ENCODE peak calls at places on chromosomes 6 and 20, in eight cellular contexts. One of them, this sample, is unnamed.

GRCh38 chr6:31041372-31041974 is 31.2 kb downstream of the MUC22 start:
- DNase-seq in iris pigment epithelial cell: peak
- DNase-seq in right cardiac atrium: no peak
- DNase-seq in stimulated activated CD4-positive, alpha-beta T cell treated with anti-CD3 and anti-CD28 coated beads, TNF-alpha, amount 100 ng/mL, for 48 hours: no peak
- DNase-seq in D341Med: no peak
- DNase-seq in CD8-positive, alpha-beta memory T cell: no peak
- DNase-seq in COR-L47: no peak
- DNase-seq in mucosa of descending colon: no peak
- DNase-seq in this sample: no peak

GRCh38 chr6:101396552-101397173 is 3.2 kb downstream of the GRIK2 start:
- DNase-seq in iris pigment epithelial cell: peak
- DNase-seq in right cardiac atrium: peak
- DNase-seq in stimulated activated CD4-positive, alpha-beta T cell treated with anti-CD3 and anti-CD28 coated beads, TNF-alpha, amount 100 ng/mL, for 48 hours: no peak
- DNase-seq in D341Med: no peak
- DNase-seq in CD8-positive, alpha-beta memory T cell: no peak
- DNase-seq in COR-L47: no peak
- DNase-seq in mucosa of descending colon: no peak
- DNase-seq in this sample: no peak

GRCh38 chr20:50551288-50551687 is 41.1 kb downstream of the PTPN1 start:
- DNase-seq in iris pigment epithelial cell: no peak
- DNase-seq in right cardiac atrium: no peak
- DNase-seq in stimulated activated CD4-positive, alpha-beta T cell treated with anti-CD3 and anti-CD28 coated beads, TNF-alpha, amount 100 ng/mL, for 48 hours: no peak
- DNase-seq in D341Med: no peak
- DNase-seq in CD8-positive, alpha-beta memory T cell: no peak
- DNase-seq in COR-L47: no peak
- DNase-seq in mucosa of descending colon: no peak
- DNase-seq in this sample: no peak

GRCh38 chr6:3337521-3338350 is 79.0 kb downstream of the PSMG4 start:
- DNase-seq in iris pigment epithelial cell: peak
- DNase-seq in right cardiac atrium: no peak
- DNase-seq in stimulated activated CD4-positive, alpha-beta T cell treated with anti-CD3 and anti-CD28 coated beads, TNF-alpha, amount 100 ng/mL, for 48 hours: no peak
- DNase-seq in D341Med: no peak
- DNase-seq in CD8-positive, alpha-beta memory T cell: no peak
- DNase-seq in COR-L47: no peak
- DNase-seq in mucosa of descending colon: no peak
- DNase-seq in this sample: no peak

GRCh38 chr6:132812756-132813172 is 1.6 kb upstream of the RPS12 start:
- DNase-seq in iris pigment epithelial cell: peak
- DNase-seq in right cardiac atrium: no peak
- DNase-seq in stimulated activated CD4-positive, alpha-beta T cell treated with anti-CD3 and anti-CD28 coated beads, TNF-alpha, amount 100 ng/mL, for 48 hours: no peak
- DNase-seq in D341Med: no peak
- DNase-seq in CD8-positive, alpha-beta memory T cell: no peak
- DNase-seq in COR-L47: no peak
- DNase-seq in mucosa of descending colon: no peak
- DNase-seq in this sample: no peak

GRCh38 chr20:59125332-59125731 is 38.3 kb upstream of the ZNF831 start:
- DNase-seq in iris pigment epithelial cell: no peak
- DNase-seq in right cardiac atrium: no peak
- DNase-seq in stimulated activated CD4-positive, alpha-beta T cell treated with anti-CD3 and anti-CD28 coated beads, TNF-alpha, amount 100 ng/mL, for 48 hours: no peak
- DNase-seq in D341Med: no peak
- DNase-seq in CD8-positive, alpha-beta memory T cell: no peak
- DNase-seq in COR-L47: no peak
- DNase-seq in mucosa of descending colon: no peak
- DNase-seq in this sample: no peak

GRCh38 chr6:37236921-37237320 is 20.7 kb upstream of the TBC1D22B start:
- DNase-seq in iris pigment epithelial cell: peak
- DNase-seq in right cardiac atrium: no peak
- DNase-seq in stimulated activated CD4-positive, alpha-beta T cell treated with anti-CD3 and anti-CD28 coated beads, TNF-alpha, amount 100 ng/mL, for 48 hours: no peak
- DNase-seq in D341Med: no peak
- DNase-seq in CD8-positive, alpha-beta memory T cell: no peak
- DNase-seq in COR-L47: no peak
- DNase-seq in mucosa of descending colon: no peak
- DNase-seq in this sample: no peak

GRCh38 chr6:162854734-162855191 is 127.0 kb downstream of the PACRG start:
- DNase-seq in iris pigment epithelial cell: no peak
- DNase-seq in right cardiac atrium: no peak
- DNase-seq in stimulated activated CD4-positive, alpha-beta T cell treated with anti-CD3 and anti-CD28 coated beads, TNF-alpha, amount 100 ng/mL, for 48 hours: no peak
- DNase-seq in D341Med: peak
- DNase-seq in CD8-positive, alpha-beta memory T cell: no peak
- DNase-seq in COR-L47: no peak
- DNase-seq in mucosa of descending colon: no peak
- DNase-seq in this sample: no peak

GRCh38 chr20:35953411-35954199 is 697 bp downstream of the SCAND1 start:
- DNase-seq in iris pigment epithelial cell: peak
- DNase-seq in right cardiac atrium: peak
- DNase-seq in stimulated activated CD4-positive, alpha-beta T cell treated with anti-CD3 and anti-CD28 coated beads, TNF-alpha, amount 100 ng/mL, for 48 hours: peak
- DNase-seq in D341Med: peak
- DNase-seq in CD8-positive, alpha-beta memory T cell: peak
- DNase-seq in COR-L47: peak
- DNase-seq in mucosa of descending colon: peak
- DNase-seq in this sample: peak

GRCh38 chr20:21103582-21104465 is 2.3 kb downstream of the LINC00237 start:
- DNase-seq in iris pigment epithelial cell: no peak
- DNase-seq in right cardiac atrium: no peak
- DNase-seq in stimulated activated CD4-positive, alpha-beta T cell treated with anti-CD3 and anti-CD28 coated beads, TNF-alpha, amount 100 ng/mL, for 48 hours: no peak
- DNase-seq in D341Med: peak
- DNase-seq in CD8-positive, alpha-beta memory T cell: no peak
- DNase-seq in COR-L47: no peak
- DNase-seq in mucosa of descending colon: no peak
- DNase-seq in this sample: no peak

GRCh38 chr6:111651185-111652034 is 45.7 kb upstream of the TRAF3IP2 start:
- DNase-seq in iris pigment epithelial cell: no peak
- DNase-seq in right cardiac atrium: no peak
- DNase-seq in stimulated activated CD4-positive, alpha-beta T cell treated with anti-CD3 and anti-CD28 coated beads, TNF-alpha, amount 100 ng/mL, for 48 hours: no peak
- DNase-seq in D341Med: no peak
- DNase-seq in CD8-positive, alpha-beta memory T cell: no peak
- DNase-seq in COR-L47: no peak
- DNase-seq in mucosa of descending colon: no peak
- DNase-seq in this sample: no peak

GRCh38 chr6:140225587-140226438 is 851.4 kb upstream of the CITED2 start:
- DNase-seq in iris pigment epithelial cell: peak
- DNase-seq in right cardiac atrium: no peak
- DNase-seq in stimulated activated CD4-positive, alpha-beta T cell treated with anti-CD3 and anti-CD28 coated beads, TNF-alpha, amount 100 ng/mL, for 48 hours: no peak
- DNase-seq in D341Med: no peak
- DNase-seq in CD8-positive, alpha-beta memory T cell: no peak
- DNase-seq in COR-L47: no peak
- DNase-seq in mucosa of descending colon: no peak
- DNase-seq in this sample: no peak

GRCh38 chr6:89458720-89459119 is 25.8 kb downstream of the ANKRD6 start:
- DNase-seq in iris pigment epithelial cell: no peak
- DNase-seq in right cardiac atrium: no peak
- DNase-seq in stimulated activated CD4-positive, alpha-beta T cell treated with anti-CD3 and anti-CD28 coated beads, TNF-alpha, amount 100 ng/mL, for 48 hours: no peak
- DNase-seq in D341Med: no peak
- DNase-seq in CD8-positive, alpha-beta memory T cell: no peak
- DNase-seq in COR-L47: no peak
- DNase-seq in mucosa of descending colon: no peak
- DNase-seq in this sample: no peak

GRCh38 chr6:37135835-37136694 is 33.9 kb upstream of the PIM1 start:
- DNase-seq in iris pigment epithelial cell: peak
- DNase-seq in right cardiac atrium: no peak
- DNase-seq in stimulated activated CD4-positive, alpha-beta T cell treated with anti-CD3 and anti-CD28 coated beads, TNF-alpha, amount 100 ng/mL, for 48 hours: no peak
- DNase-seq in D341Med: no peak
- DNase-seq in CD8-positive, alpha-beta memory T cell: no peak
- DNase-seq in COR-L47: no peak
- DNase-seq in mucosa of descending colon: no peak
- DNase-seq in this sample: no peak

GRCh38 chr20:42024653-42025052 is 406.5 kb upstream of the CHD6 start:
- DNase-seq in iris pigment epithelial cell: no peak
- DNase-seq in right cardiac atrium: no peak
- DNase-seq in stimulated activated CD4-positive, alpha-beta T cell treated with anti-CD3 and anti-CD28 coated beads, TNF-alpha, amount 100 ng/mL, for 48 hours: no peak
- DNase-seq in D341Med: no peak
- DNase-seq in CD8-positive, alpha-beta memory T cell: no peak
- DNase-seq in COR-L47: no peak
- DNase-seq in mucosa of descending colon: no peak
- DNase-seq in this sample: no peak

GRCh38 chr6:22789315-22789714 is 219.9 kb downstream of the HDGFL1 start:
- DNase-seq in iris pigment epithelial cell: no peak
- DNase-seq in right cardiac atrium: no peak
- DNase-seq in stimulated activated CD4-positive, alpha-beta T cell treated with anti-CD3 and anti-CD28 coated beads, TNF-alpha, amount 100 ng/mL, for 48 hours: no peak
- DNase-seq in D341Med: no peak
- DNase-seq in CD8-positive, alpha-beta memory T cell: no peak
- DNase-seq in COR-L47: no peak
- DNase-seq in mucosa of descending colon: no peak
- DNase-seq in this sample: no peak

GRCh38 chr6:111088668-111089003 is 1.3 kb downstream of the SLC16A10 start:
- DNase-seq in iris pigment epithelial cell: no peak
- DNase-seq in right cardiac atrium: no peak
- DNase-seq in stimulated activated CD4-positive, alpha-beta T cell treated with anti-CD3 and anti-CD28 coated beads, TNF-alpha, amount 100 ng/mL, for 48 hours: no peak
- DNase-seq in D341Med: no peak
- DNase-seq in CD8-positive, alpha-beta memory T cell: no peak
- DNase-seq in COR-L47: no peak
- DNase-seq in mucosa of descending colon: no peak
- DNase-seq in this sample: no peak

GRCh38 chr20:3364323-3365013 is 43.0 kb downstream of the DNAAF9 start:
- DNase-seq in iris pigment epithelial cell: no peak
- DNase-seq in right cardiac atrium: no peak
- DNase-seq in stimulated activated CD4-positive, alpha-beta T cell treated with anti-CD3 and anti-CD28 coated beads, TNF-alpha, amount 100 ng/mL, for 48 hours: no peak
- DNase-seq in D341Med: no peak
- DNase-seq in CD8-positive, alpha-beta memory T cell: no peak
- DNase-seq in COR-L47: no peak
- DNase-seq in mucosa of descending colon: no peak
- DNase-seq in this sample: no peak

GRCh38 chr6:111361648-111362047 is 121.4 kb downstream of the REV3L start:
- DNase-seq in iris pigment epithelial cell: peak
- DNase-seq in right cardiac atrium: peak
- DNase-seq in stimulated activated CD4-positive, alpha-beta T cell treated with anti-CD3 and anti-CD28 coated beads, TNF-alpha, amount 100 ng/mL, for 48 hours: no peak
- DNase-seq in D341Med: peak
- DNase-seq in CD8-positive, alpha-beta memory T cell: no peak
- DNase-seq in COR-L47: peak
- DNase-seq in mucosa of descending colon: no peak
- DNase-seq in this sample: peak

GRCh38 chr6:170454512-170455285 is 98.4 kb downstream of the PSMB1 start:
- DNase-seq in iris pigment epithelial cell: no peak
- DNase-seq in right cardiac atrium: no peak
- DNase-seq in stimulated activated CD4-positive, alpha-beta T cell treated with anti-CD3 and anti-CD28 coated beads, TNF-alpha, amount 100 ng/mL, for 48 hours: no peak
- DNase-seq in D341Med: no peak
- DNase-seq in CD8-positive, alpha-beta memory T cell: no peak
- DNase-seq in COR-L47: no peak
- DNase-seq in mucosa of descending colon: no peak
- DNase-seq in this sample: no peak

GRCh38 chr6:73888050-73888449 is 192.0 kb downstream of the CD109 start:
- DNase-seq in iris pigment epithelial cell: peak
- DNase-seq in right cardiac atrium: no peak
- DNase-seq in stimulated activated CD4-positive, alpha-beta T cell treated with anti-CD3 and anti-CD28 coated beads, TNF-alpha, amount 100 ng/mL, for 48 hours: no peak
- DNase-seq in D341Med: no peak
- DNase-seq in CD8-positive, alpha-beta memory T cell: no peak
- DNase-seq in COR-L47: no peak
- DNase-seq in mucosa of descending colon: no peak
- DNase-seq in this sample: no peak

GRCh38 chr6:39214846-39215639 is 14.2 kb downstream of the KCNK5 start:
- DNase-seq in iris pigment epithelial cell: no peak
- DNase-seq in right cardiac atrium: no peak
- DNase-seq in stimulated activated CD4-positive, alpha-beta T cell treated with anti-CD3 and anti-CD28 coated beads, TNF-alpha, amount 100 ng/mL, for 48 hours: no peak
- DNase-seq in D341Med: no peak
- DNase-seq in CD8-positive, alpha-beta memory T cell: no peak
- DNase-seq in COR-L47: peak
- DNase-seq in mucosa of descending colon: no peak
- DNase-seq in this sample: no peak

This sample was measured in occipital lobe.